ENCODE peak calls at places on chromosomes 4 and X, in four cellular contexts. K, F, D and H are unnamed samples.

GRCh38 chr4:1795304-1796195 is 2.5 kb downstream of the FGFR3 start:
- DNase-seq in K (no peak), F (no peak), D (no peak), H (no peak)

GRCh38 chr4:82432596-82432995 is 2.2 kb downstream of the ENOPH1 start:
- DNase-seq in K (no peak), F (no peak), D (no peak), H (no peak)

GRCh38 chr4:98658287-98659105 is at the start of gene TSPAN5:
- DNase-seq in K (peak; percentile 48), F (no peak), D (peak; percentile 73), H (peak; percentile 74)

GRCh38 chr4:125456075-125456474 is 141.3 kb downstream of the FAT4 start:
- DNase-seq in K (no peak), F (no peak), D (no peak), H (no peak)

GRCh38 chr4:187849556-187850245 is 145.9 kb upstream of the ZFP42 start:
- DNase-seq in K (no peak), F (no peak), D (no peak), H (no peak)

GRCh38 chr4:7924163-7924562 is 15.5 kb downstream of the AFAP1 start:
- DNase-seq in K (no peak), F (no peak), D (no peak), H (no peak)

GRCh38 chr4:184459413-184459812 is 14.9 kb downstream of the IRF2 start:
- DNase-seq in K (no peak), F (no peak), D (no peak), H (peak; percentile 13)

GRCh38 chr4:84915396-84915780 is 51.1 kb downstream of the WDFY3 start:
- DNase-seq in K (no peak), F (no peak), D (no peak), H (no peak)

GRCh38 chr4:89284828-89285227 is 22.8 kb downstream of the GPRIN3 start:
- DNase-seq in K (peak; percentile 77), F (no peak), D (no peak), H (no peak)

GRCh38 chrX:109384569-109385174 is 97.2 kb downstream of the GUCY2F start:
- DNase-seq in K (no peak), F (no peak), D (no peak), H (peak; percentile 54)

GRCh38 chr4:154497901-154498300 is 6.3 kb upstream of the DCHS2 start:
- DNase-seq in K (no peak), F (no peak), D (no peak), H (no peak)

GRCh38 chr4:183400035-183400434 is 44.4 kb upstream of the CDKN2AIP start:
- DNase-seq in K (no peak), F (no peak), D (no peak), H (no peak)

GRCh38 chr4:15598644-15599043 is 56.5 kb downstream of the FBXL5 start:
- DNase-seq in K (no peak), F (no peak), D (no peak), H (peak; percentile 17)

GRCh38 chr4:64564126-64564525 is 154.9 kb upstream of the TECRL start:
- DNase-seq in K (no peak), F (peak; percentile 93), D (peak; percentile 4), H (peak; percentile 17)

GRCh38 chr4:105296672-105297071 is 150.0 kb downstream of the TET2 start:
- DNase-seq in K (no peak), F (no peak), D (no peak), H (no peak)

GRCh38 chr4:87270144-87270543 is 49.7 kb upstream of the KLHL8 start:
- DNase-seq in K (no peak), F (no peak), D (peak; percentile 64), H (peak; percentile 63)
- TF ChIP-seq CTCF in K (no peak), F (peak; percentile 74), D (peak; percentile 75), H (peak; percentile 59)

DNA sequence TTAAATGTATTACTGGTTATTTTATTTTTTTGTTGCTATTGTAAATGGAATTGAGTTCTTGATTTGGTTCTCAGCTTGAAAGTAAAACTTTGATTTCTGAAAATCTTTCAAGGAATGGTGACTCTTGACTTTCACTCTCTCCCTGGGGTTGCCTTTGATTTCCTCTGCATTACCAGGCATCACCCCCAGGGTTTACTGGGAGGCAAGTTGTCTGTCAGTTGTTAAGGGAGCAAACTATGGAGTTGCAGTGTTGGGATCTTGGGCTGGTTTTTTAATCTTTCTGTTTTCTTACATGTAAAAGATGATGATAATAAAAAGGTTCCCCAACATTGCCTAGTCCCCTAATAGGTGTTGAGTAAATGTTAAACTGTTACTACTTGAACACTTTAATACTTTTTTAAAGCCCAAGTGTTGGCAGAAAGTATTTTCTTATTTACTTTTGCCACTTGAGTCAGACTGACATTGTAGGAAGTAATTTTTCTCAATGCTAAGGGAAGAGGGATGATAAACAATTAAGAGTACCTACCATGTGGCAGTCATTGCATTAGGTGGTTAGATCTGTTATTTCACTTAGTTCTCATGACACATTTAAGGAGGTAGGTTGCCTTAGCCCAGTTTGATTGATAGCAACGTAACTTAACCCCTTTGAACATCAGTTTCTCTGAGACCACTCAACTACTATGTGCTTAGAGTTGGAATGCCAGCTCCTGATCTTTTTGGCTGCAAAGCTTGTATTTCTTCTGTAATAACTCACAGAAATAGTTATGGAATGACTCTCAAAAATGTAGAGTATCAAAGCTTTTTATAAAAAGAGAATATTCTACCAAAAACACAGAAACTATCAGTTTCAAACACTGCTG is 67.1 kb downstream of the DCLK2 start:
- DNase-seq in K (no peak), F (no peak), D (no peak), H (no peak)
- TF ChIP-seq CTCF in K (no peak), F (peak; percentile 38), D (no peak), H (no peak)

GRCh38 chrX:40101430-40101802 is 3.7 kb upstream of the BCOR start:
- DNase-seq in K (no peak), F (no peak), D (no peak), H (no peak)
- TF ChIP-seq CTCF in K (no peak), F (no peak), D (no peak), H (no peak)

GRCh38 chrX:16665089-16665488 is 15.1 kb downstream of the S100G start:
- DNase-seq in K (no peak), F (no peak), D (no peak), H (peak; percentile 12)

GRCh38 chrX:16662402-16662801 is 12.4 kb downstream of the S100G start:
- DNase-seq in K (no peak), F (no peak), D (no peak), H (no peak)

GRCh38 chrX:16664059-16664458 is 14.1 kb downstream of the S100G start:
- DNase-seq in K (no peak), F (no peak), D (no peak), H (no peak)

GRCh38 chrX:16666541-16666940 is 16.6 kb downstream of the S100G start:
- DNase-seq in K (no peak), F (no peak), D (no peak), H (no peak)

GRCh38 chrX:16664626-16665025 is 14.7 kb downstream of the S100G start:
- DNase-seq in K (no peak), F (no peak), D (no peak), H (no peak)
- TF ChIP-seq CTCF in K (no peak), F (no peak), D (no peak), H (no peak)

GRCh38 chr4:37827030-37827705 is 682 bp downstream of the PGM2 start:
- DNase-seq in K (no peak), F (no peak), D (peak; percentile 36), H (peak; percentile 63)
- TF ChIP-seq CTCF in K (no peak), F (no peak), D (no peak), H (no peak)

GRCh38 chr4:56051710-56052075 is 102.9 kb downstream of the CEP135 start:
- DNase-seq in K (no peak), F (no peak), D (no peak), H (no peak)

GRCh38 chr4:56048621-56049427 is 100.1 kb downstream of the CEP135 start:
- DNase-seq in K (no peak), F (no peak), D (peak; percentile 52), H (peak; percentile 38)

GRCh38 chr4:56051049-56051709 is 102.4 kb downstream of the CEP135 start:
- DNase-seq in K (no peak), F (no peak), D (no peak), H (no peak)

GRCh38 chr4:56050584-56050983 is 101.8 kb downstream of the CEP135 start:
- DNase-seq in K (no peak), F (no peak), D (no peak), H (no peak)

DNA sequence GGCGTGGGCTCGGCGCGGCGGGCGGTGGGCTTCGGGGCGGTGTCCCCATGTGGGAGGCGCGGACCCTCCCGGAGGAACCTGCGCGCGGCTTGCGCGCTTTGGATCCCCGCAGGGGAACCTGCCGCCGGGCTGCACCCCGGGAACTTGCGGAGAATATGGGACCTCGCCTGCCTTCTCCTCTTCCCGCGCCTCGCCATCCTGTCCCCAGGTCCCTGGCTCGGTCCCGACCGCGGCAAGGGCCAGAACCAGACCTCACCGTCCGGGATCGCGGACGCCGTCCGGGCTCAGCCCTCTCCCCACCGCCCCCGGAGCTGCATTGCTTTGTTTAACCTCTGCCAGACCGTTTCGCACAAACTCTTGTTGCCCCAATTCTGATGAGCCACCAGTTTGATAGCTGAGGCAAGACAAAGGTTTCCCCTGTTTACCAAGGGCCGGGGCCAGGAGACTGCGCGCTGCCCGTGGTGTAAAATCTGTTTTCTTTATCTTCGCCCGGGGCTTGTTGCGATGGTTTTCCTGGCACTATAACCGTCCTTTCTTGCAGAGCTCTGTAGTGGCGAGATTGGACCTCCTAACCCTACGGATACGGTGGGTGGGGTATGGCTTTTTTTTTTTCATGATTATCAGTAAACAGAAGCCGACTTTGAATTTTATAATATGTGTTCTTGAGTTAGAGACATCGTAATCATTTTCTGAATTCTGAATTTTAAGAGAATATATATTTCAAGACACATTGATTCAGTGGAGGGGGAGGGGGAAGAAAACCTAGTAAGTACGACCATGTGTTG is 100.9 kb downstream of the CEP135 start:
- DNase-seq in K (no peak), F (no peak), D (peak; percentile 12), H (peak; percentile 42)
- TF ChIP-seq CTCF in K (no peak), F (no peak), D (no peak), H (no peak)